ENCODE peak calls at places on chromosomes 6 and 20, in five cellular contexts. X is IMR-90, I is H1, W is HepG2, Z is K562. A is an unnamed sample.

GRCh38 chr20:22490287-22491187 is 93.8 kb downstream of the FOXA2 start:
- DNase-seq in X (no peak), I (peak), W (peak), Z (no peak), A (peak)

GRCh38 chr6:164640946-164641345 is 668.5 kb downstream of the C6orf118 start:
- DNase-seq in X (no peak), I (no peak), W (no peak), Z (no peak), A (no peak)

GRCh38 chr6:132768051-132768517 is 10.4 kb upstream of the VNN2 start:
- DNase-seq in X (no peak), I (peak), W (peak), Z (peak), A (peak)

GRCh38 chr6:659716-660581 is 3.0 kb upstream of the HUS1B start:
- DNase-seq in X (no peak), I (peak), W (no peak), Z (peak), A (no peak)

GRCh38 chr6:94144807-94145206 is 725.4 kb upstream of the EPHA7 start:
- DNase-seq in X (no peak), I (no peak), W (no peak), Z (no peak), A (no peak)

GRCh38 chr20:34701405-34702085 is 2.6 kb upstream of the TP53INP2 start:
- DNase-seq in X (no peak), I (no peak), W (peak), Z (no peak), A (peak)

GRCh38 chr6:33577106-33577535 is 3.0 kb downstream of the BAK1 start:
- DNase-seq in X (no peak), I (no peak), W (no peak), Z (no peak), A (peak)

GRCh38 chr6:43095939-43096338 is 19.8 kb downstream of the PTK7 start:
- DNase-seq in X (no peak), I (no peak), W (no peak), Z (peak), A (no peak)

GRCh38 chr6:42783876-42784738 is 2.3 kb downstream of the BICRAL start:
- DNase-seq in X (no peak), I (no peak), W (no peak), Z (no peak), A (no peak)

DNA sequence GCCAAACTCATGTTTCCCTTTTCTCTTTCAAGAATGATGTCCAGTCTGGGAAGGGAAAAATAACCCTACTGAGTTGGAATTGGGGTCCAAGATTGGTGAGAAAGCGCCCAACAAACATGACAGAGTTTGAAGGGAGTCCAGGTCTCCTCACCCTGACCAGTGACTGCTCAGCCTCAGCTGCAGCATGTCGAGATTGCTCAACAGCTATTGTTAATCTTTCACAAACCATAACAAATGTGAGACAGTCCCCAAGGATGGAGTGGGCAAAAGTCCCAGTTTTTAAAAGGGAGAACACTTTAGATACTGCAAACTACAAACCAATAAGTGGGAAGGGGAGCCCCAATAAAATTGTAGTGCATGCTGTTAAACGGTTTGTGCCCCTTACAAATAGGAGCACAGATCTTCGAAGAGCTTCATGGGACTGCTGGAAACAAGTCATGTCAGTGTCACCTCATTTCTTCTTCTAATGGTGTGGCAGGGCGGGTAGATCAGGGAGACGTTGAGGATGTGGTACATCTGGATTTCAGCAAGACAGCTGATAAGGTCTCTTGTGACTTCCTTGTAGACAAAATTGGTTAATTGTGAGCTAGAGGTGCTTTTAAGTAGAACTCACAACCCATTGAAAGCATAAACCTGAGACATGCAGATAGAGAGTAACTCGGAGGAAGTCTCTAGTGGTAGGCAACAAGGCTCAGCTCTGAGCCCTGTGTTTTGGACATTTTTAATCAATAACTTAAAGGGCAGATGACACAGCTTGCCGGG is 134.0 kb upstream of the ARMC2 start:
- DNase-seq in X (peak), I (no peak), W (no peak), Z (peak), A (no peak)
- TF ChIP-seq MAFK in X (no peak), I (no peak), W (no peak), Z (no peak), A (no peak)

GRCh38 chr6:4351857-4352669 is 216.7 kb upstream of the ECI2 start:
- DNase-seq in X (peak), I (peak), W (no peak), Z (peak), A (peak)

GRCh38 chr6:4349931-4350330 is 214.6 kb upstream of the ECI2 start:
- DNase-seq in X (no peak), I (no peak), W (no peak), Z (no peak), A (no peak)

GRCh38 chr6:4351506-4351852 is 216.1 kb upstream of the ECI2 start:
- DNase-seq in X (no peak), I (peak), W (no peak), Z (no peak), A (no peak)

GRCh38 chr6:4349323-4349722 is 213.9 kb upstream of the ECI2 start:
- DNase-seq in X (no peak), I (no peak), W (no peak), Z (no peak), A (no peak)

DNA sequence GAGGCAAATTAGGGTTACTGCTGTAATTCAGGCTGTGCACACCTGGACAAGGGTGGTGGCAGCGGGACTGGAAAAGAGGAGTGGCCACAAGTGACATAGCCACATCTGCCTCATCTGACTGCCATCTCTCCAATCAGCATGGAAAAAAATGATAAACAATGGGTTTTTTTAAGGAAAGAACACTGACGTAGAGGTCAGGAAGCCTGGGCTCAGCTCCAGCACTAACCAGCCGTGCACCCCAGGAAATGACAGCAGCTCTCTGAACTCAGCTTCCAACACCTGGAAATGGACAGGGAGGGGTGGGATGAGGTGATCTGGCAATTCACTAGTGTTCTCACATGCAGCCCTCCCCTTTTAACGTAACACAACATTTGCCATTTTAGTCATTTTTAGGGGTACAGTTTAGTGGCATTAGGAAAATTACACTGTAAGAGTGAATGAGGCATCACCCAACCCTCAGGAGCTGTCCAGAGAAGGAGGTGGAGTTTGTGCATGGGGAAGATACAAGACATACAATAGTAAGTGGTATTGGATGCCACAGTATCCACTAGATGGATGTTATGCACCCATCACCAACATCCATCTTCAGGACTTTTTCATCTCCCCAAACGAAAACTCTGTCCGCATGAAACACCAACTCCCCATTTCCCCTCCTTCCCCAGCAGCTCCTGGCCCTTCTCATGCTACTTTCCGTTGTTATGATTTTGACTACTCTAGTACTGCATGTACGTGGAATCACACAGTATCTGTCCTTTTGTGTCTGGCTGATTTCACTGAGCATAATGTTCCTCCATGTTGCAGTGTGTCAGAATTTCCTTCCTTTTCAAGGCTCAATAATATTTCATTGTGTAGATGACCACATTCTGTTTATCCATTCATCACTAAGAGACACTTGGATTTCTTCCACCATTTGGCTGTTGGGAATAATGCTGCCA is 215.5 kb upstream of the ECI2 start:
- DNase-seq in X (peak), I (no peak), W (no peak), Z (no peak), A (no peak)
- TF ChIP-seq MAFK in X (no peak), I (no peak), W (no peak), Z (no peak), A (no peak)

GRCh38 chr6:26332408-26332807 is 32.6 kb upstream of the BTN3A2 start:
- DNase-seq in X (no peak), I (no peak), W (no peak), Z (peak), A (no peak)

GRCh38 chr6:26330835-26331808 is 33.9 kb upstream of the BTN3A2 start:
- DNase-seq in X (peak), I (peak), W (peak), Z (peak), A (no peak)

GRCh38 chr6:26331809-26332226 is 33.2 kb upstream of the BTN3A2 start:
- DNase-seq in X (no peak), I (no peak), W (no peak), Z (peak), A (no peak)

GRCh38 chr6:26333458-26334297 is 31.3 kb upstream of the BTN3A2 start:
- DNase-seq in X (no peak), I (no peak), W (no peak), Z (peak), A (no peak)

DNA sequence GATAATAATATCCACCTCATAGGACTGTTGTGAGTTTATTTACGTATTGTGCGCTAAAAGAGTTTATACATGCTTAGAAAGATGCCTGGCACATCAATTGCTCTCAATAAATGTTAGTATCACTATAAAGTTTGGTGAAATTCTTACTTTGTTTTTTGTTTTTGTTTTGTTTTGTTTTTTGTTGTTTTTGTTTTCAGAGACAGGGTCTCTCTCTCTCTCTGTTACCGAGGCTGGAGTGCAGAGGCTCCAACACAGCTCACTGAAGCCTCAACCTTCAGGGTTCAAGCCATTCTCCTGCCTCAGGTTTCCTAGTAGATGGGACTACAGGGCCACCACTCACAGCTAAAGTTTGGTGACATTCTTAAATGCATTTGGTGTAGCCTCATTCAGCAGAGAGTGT is 32.2 kb upstream of the BTN3A2 start:
- DNase-seq in X (no peak), I (no peak), W (no peak), Z (no peak), A (no peak)
- TF ChIP-seq MAFK in X (no peak), I (no peak), W (no peak), Z (no peak), A (no peak)

DNA sequence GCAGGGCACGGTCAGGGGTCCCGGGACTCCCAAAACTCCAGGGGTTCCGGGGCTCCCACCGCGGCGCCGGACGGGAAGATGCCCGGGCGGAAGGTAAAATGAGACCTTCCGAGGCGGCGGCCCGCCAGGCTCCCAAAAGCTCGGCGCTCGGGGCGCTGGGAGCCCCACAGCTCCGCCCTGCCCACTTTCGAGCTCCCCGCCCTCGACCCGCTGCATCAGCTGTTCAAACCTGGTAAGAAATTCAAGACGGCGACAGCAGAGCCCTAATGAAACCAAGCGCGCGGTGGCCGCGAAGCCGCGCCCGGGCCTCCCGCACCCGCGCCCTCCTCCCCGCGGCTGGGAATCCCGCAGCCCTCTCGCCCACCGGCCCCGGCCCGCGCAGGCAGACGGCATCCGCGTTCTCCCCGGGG is 369 bp downstream of the SLC4A11 start:
- DNase-seq in X (no peak), I (no peak), W (no peak), Z (peak), A (peak)
- TF ChIP-seq MAFK in X (no peak), I (no peak), W (no peak), Z (no peak), A (no peak)

GRCh38 chr6:53975966-53976610 is 135.2 kb upstream of the MLIP start:
- DNase-seq in X (peak), I (no peak), W (no peak), Z (no peak), A (no peak)
- TF ChIP-seq MAFK in X (no peak), I (no peak), W (no peak), Z (no peak), A (no peak)

DNA sequence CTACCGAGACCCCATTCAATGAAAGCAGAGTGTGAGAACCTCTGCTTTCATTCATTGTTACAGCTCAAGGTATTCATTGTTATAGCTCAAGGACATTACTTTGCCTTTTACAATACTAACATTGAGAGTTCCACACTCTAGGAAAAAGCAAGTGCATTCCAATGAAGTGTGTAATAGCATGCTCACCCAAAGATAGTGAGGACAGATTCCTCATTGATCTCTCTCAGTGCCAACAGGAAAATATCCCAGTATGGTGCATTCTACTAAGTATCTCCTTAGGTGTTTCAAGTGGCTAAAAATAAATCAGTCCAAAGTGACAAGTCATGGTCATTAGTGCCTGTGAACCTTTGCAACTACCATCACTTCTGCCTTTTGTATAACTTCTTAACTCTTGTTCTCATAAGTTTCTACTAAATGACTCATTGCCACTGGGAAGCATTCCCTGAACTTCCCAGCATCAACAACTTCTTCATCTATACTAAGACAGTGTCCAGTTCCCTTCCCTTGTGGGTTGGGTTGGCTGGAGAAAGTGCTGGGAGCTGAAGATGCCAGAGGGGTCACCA is 140.7 kb upstream of the STXBP5 start:
- DNase-seq in X (peak), I (no peak), W (peak), Z (no peak), A (peak)
- TF ChIP-seq MAFK in X (no peak), I (no peak), W (no peak), Z (no peak), A (no peak)

DNA sequence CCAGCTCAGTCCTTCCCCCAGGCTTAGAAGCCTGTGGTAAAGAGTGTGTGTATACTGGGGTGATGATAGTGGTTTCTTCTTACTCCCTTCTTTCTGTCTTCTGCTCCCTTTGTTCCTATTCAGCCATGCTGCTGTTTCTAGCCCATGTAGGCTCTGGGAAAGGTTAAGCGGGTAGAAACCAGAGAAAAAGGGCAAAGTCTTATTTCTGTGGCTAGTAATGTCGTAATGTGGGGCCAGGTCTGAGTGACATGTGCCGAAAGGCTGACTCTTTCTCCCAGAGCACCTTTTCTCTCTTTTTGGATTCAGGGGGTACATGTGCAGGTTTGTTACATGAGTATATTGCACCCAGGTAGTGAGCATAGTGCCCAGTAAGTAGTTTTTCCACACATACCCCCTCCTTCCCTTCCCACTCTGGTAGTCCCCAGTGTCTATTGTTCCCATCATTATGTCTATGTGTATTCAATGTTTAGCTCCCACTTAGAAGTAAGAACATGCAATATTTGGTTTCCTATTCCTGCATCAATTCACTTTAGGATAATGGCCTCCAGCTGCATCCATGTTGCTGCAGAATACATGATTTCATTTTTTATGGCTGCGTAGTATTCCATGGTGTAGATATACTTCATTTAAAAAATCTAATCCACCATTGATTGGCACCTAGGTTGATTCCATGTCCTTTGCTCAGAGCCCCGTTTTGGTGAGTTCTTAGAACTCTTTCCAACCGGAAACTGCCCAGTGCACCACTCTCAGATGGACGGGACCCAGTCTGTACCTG is 74.3 kb downstream of the EFHC1 start:
- DNase-seq in X (no peak), I (peak), W (no peak), Z (no peak), A (no peak)
- TF ChIP-seq MAFK in X (no peak), I (no peak), W (no peak), Z (no peak), A (no peak)

GRCh38 chr6:90088009-90088408 is 193.7 kb downstream of the GJA10 start:
- DNase-seq in X (peak), I (no peak), W (no peak), Z (no peak), A (no peak)
- TF ChIP-seq MAFK in X (no peak), I (no peak), W (no peak), Z (no peak), A (no peak)

A was measured in A549.